ENCODE peak calls at places on chromosomes 4 and X, in seven cellular contexts. Y is GM12865, I is AG10803, S is pancreas, H is lower leg skin, R is coronary artery, D is NB4. M is an unnamed sample.
A peak's percentile ranks its signal among the peaks of the same experiment; 100 is the strongest.

GRCh38 chr4:71186566-71187398 is 152.0 kb upstream of the SLC4A4 start:
- DNase-seq in R (peak; percentile 76), D (no peak), I (peak; percentile 69), Y (no peak), S (peak; percentile 78), H (no peak), M (no peak)

GRCh38 chrX:42739258-42739657 is 38.7 kb downstream of the PPP1R2C start:
- DNase-seq in I (peak; percentile 25), Y (peak; percentile 19), S (no peak), H (no peak), R (no peak), D (peak; percentile 6), M (peak; percentile 39)

GRCh38 chr4:21469438-21470032 is 479.0 kb downstream of the KCNIP4 start:
- DNase-seq in I (peak; percentile 6), H (no peak), S (no peak), D (peak; percentile 25), R (no peak), Y (no peak), M (peak; percentile 30)

GRCh38 chrX:81316163-81316562 is 114.3 kb downstream of the SH3BGRL start:
- DNase-seq in D (no peak), R (no peak), Y (no peak), S (no peak), I (peak; percentile 20), H (peak; percentile 69), M (peak; percentile 25)

GRCh38 chrX:132831336-132831973 is 127.0 kb downstream of the HS6ST2 start:
- DNase-seq in Y (no peak), S (no peak), D (no peak), I (no peak), H (no peak), R (no peak), M (no peak)

GRCh38 chr4:104508224-104508623 is 13.5 kb upstream of the CXXC4 start:
- DNase-seq in H (no peak), R (no peak), I (no peak), S (no peak), Y (no peak), D (no peak), M (no peak)

GRCh38 chr4:6337331-6337935 is 67.8 kb downstream of the WFS1 start:
- DNase-seq in H (no peak), R (no peak), D (no peak), S (no peak), I (no peak), Y (no peak), M (no peak)

GRCh38 chr4:11397146-11397545 is 31.5 kb downstream of the HS3ST1 start:
- DNase-seq in S (no peak), H (no peak), D (no peak), Y (no peak), I (no peak), R (no peak), M (no peak)

GRCh38 chr4:2295535-2296442 is 33.9 kb upstream of the MXD4 start:
- DNase-seq in R (peak; percentile 71), H (peak; percentile 77), D (peak; percentile 37), S (no peak), Y (no peak), I (no peak), M (no peak)

GRCh38 chr4:183987987-183988392 is 82.9 kb downstream of the STOX2 start:
- DNase-seq in R (peak; percentile 86), I (peak; percentile 79), H (no peak), D (peak; percentile 86), Y (no peak), S (no peak), M (peak; percentile 89)
- H3K4me3 ChIP-seq in R (peak overlapping the region; percentile 73), I (peak overlapping the region; percentile 51), H (no peak overlapping the region), D (peak overlapping the region; percentile 46), Y (no peak overlapping the region), S (peak overlapping the region; percentile 22), M (peak overlapping the region; percentile 38)

DNA sequence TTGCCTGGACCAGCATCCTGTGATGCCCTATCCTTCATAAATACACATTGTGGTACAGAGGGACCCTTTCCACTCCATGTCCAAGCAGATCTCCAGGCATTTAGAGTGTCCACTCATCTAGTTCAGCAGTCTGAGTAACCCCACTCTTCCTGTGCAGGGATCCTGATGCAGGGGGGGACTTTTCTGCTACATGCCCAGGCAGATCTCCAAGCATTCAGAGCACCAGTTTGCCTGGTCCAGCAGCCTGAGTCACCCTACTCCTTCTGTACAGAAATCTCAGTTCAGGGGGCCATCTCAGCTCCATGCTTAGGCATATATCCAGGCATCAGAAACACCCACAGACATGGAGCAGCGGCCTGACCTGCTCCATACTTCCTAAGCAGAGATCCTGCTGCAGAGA is 1089.8 kb downstream of the FAT4 start:
- DNase-seq in Y (no peak), H (no peak), I (no peak), S (no peak), R (no peak), D (no peak), M (peak; percentile 41)
- TF ChIP-seq CTCF in Y (no peak), H (no peak), I (no peak), S (no peak), R (no peak), D (no peak), M (no peak)

GRCh38 chr4:142407569-142407968 is 438.5 kb downstream of the INPP4B start:
- DNase-seq in S (no peak), H (no peak), D (no peak), I (no peak), Y (no peak), R (no peak), M (peak; percentile 55)

GRCh38 chr4:142406917-142407501 is 439.1 kb downstream of the INPP4B start:
- DNase-seq in I (no peak), S (no peak), H (no peak), Y (no peak), R (no peak), D (no peak), M (no peak)

GRCh38 chr4:142405021-142405991 is 440.8 kb downstream of the INPP4B start:
- DNase-seq in R (peak; percentile 77), I (peak; percentile 87), H (peak; percentile 86), Y (peak; percentile 78), D (peak; percentile 52), S (no peak), M (peak; percentile 74)

GRCh38 chr4:142404191-142404611 is 441.9 kb downstream of the INPP4B start:
- DNase-seq in Y (no peak), R (no peak), H (no peak), D (no peak), S (no peak), I (peak; percentile 70), M (peak; percentile 85)

DNA sequence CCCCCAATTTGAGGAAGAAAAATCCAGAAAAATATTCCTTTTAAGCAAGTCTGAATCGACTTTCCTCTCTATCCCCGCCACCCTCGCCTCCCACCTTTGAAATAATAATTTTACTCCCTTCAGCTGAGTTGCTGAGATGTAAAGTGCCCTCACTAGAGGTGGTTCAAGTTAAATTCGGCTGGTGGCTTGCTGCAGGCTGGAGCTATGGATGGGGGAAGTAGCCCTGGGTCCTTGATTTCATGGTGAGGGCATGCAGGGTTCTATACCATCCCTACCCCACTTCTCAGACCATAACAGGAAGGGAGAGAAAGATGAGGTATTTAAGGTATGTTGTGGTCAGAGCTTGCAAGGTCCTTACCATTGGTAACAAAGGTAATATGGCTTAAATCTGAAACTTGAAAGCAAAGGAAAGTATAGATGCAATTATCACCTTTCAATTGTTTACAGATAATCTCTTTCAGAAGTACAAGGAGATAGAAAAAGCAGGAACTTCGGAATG is 440.0 kb downstream of the INPP4B start:
- DNase-seq in I (peak; percentile 54), R (no peak), D (no peak), H (no peak), Y (peak; percentile 19), S (no peak), M (no peak)
- H3K4me3 ChIP-seq in I (peak overlapping the region; percentile 59), R (peak overlapping the region; percentile 74), D (no peak overlapping the region), H (no peak overlapping the region), Y (peak overlapping the region; percentile 56), S (peak overlapping the region; percentile 43), M (no peak overlapping the region)

DNA sequence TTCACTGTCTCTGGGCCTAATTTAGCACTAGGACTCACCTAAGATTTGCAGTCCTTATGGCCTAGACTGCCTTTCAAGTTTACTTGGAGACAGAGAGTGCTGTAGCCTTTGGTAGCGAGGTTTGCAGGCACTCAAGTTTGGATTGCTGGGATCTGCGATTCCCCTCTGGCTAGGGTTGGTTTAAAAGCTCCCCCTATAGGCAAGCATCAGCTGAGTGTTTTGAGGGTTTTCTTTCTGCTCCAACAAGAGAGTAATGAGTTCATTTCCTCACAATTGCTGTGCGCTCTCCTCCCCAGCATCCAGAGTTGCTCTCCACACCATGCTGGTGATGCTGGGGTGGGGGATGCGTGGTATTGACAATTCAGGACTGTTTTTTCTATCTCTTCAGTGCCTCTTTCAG is 206.9 kb downstream of the GLUD2 start:
- DNase-seq in D (peak; percentile 2), H (no peak), I (no peak), S (no peak), Y (peak; percentile 2), R (no peak), M (peak; percentile 15)
- TF ChIP-seq CTCF in D (peak; percentile 8), H (no peak), I (no peak), S (no peak), Y (no peak), R (no peak), M (peak; percentile 20)

GRCh38 chrX:50068293-50068568 is 132.6 kb downstream of the AKAP4 start:
- DNase-seq in R (no peak), I (no peak), Y (no peak), D (no peak), S (no peak), H (no peak), M (no peak)

GRCh38 chrX:50066318-50066937 is 134.4 kb downstream of the AKAP4 start:
- DNase-seq in R (no peak), H (no peak), S (no peak), D (no peak), I (no peak), Y (no peak), M (no peak)

GRCh38 chrX:50071507-50071906 is 129.3 kb downstream of the AKAP4 start:
- DNase-seq in S (no peak), R (no peak), H (no peak), D (no peak), Y (no peak), I (no peak), M (no peak)

GRCh38 chrX:50068893-50069292 is 131.9 kb downstream of the AKAP4 start:
- DNase-seq in H (no peak), D (no peak), I (no peak), Y (no peak), R (no peak), S (no peak), M (no peak)

GRCh38 chrX:50067435-50068292 is 133.1 kb downstream of the AKAP4 start:
- DNase-seq in D (no peak), S (no peak), H (no peak), I (no peak), Y (no peak), R (no peak), M (peak; percentile 36)
- H3K4me3 ChIP-seq in D (no peak overlapping the region), S (no peak overlapping the region), H (no peak overlapping the region), I (no peak overlapping the region), Y (no peak overlapping the region), R (no peak overlapping the region), M (no peak overlapping the region)

GRCh38 chrX:141468940-141469339 is 115.6 kb downstream of the SPANXA1 start:
- DNase-seq in D (no peak), S (no peak), Y (no peak), R (no peak), I (peak; percentile 79), H (no peak), M (peak; percentile 53)

GRCh38 chrX:141469469-141469868 is 115.1 kb downstream of the SPANXA1 start:
- DNase-seq in Y (no peak), H (no peak), D (no peak), R (no peak), S (no peak), I (no peak), M (peak; percentile 10)

DNA sequence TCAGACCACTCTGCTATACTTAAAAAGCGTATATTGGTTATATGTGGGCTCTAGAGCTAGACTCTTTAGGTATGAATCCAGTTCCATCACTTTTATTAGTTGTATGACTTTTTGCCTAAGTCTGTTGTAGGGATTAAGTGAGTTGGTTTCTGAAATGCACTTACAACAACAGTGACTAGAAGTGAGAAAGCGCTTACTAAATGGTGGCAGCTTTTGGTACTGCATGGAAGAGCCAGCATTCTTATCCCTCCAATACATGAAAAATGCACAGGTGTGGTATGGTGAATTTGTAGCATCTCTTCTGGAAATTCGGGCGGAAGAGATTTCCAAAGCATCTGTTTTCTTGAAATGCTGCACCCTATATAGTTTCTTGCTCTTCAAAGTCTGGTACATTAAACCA is 117.1 kb downstream of the SPANXA1 start:
- DNase-seq in S (no peak), D (no peak), Y (no peak), R (no peak), I (no peak), H (no peak), M (peak; percentile 6)
- TF ChIP-seq CTCF in S (no peak), D (no peak), Y (no peak), R (no peak), I (no peak), H (no peak), M (peak; percentile 14)